ENCODE peak calls at places on chromosomes 3 and 15, in six cellular contexts. D, T, J, B, Y and I are unnamed samples.

GRCh38 chr3:171788546-171789351 is 21.5 kb downstream of the PLD1 start:
- DNase-seq in D (no peak), T (no peak), J (no peak), B (peak; percentile 63), Y (no peak), I (peak; percentile 94)

GRCh38 chr3:58596828-58597518 is 19.8 kb upstream of the FAM107A start:
- DNase-seq in D (no peak), T (no peak), J (no peak), B (no peak), Y (no peak), I (no peak)

GRCh38 chr15:40545457-40545856 is 19.4 kb downstream of the CCDC32 start:
- DNase-seq in D (no peak), T (no peak), J (no peak), B (no peak), Y (peak; percentile 31), I (no peak)

GRCh38 chr3:76776927-76777326 is 263.0 kb upstream of the ROBO2 start:
- DNase-seq in D (no peak), T (no peak), J (no peak), B (no peak), Y (no peak), I (no peak)

GRCh38 chr3:120324185-120324584 is 25.0 kb downstream of the LRRC58 start:
- DNase-seq in D (no peak), T (no peak), J (no peak), B (no peak), Y (no peak), I (peak; percentile 39)

GRCh38 chr3:194265996-194266657 is 85.0 kb downstream of the CPN2 start:
- DNase-seq in D (no peak), T (peak; percentile 30), J (no peak), B (no peak), Y (no peak), I (no peak)

GRCh38 chr3:66314455-66314854 is 93.7 kb downstream of the SLC25A26 start:
- DNase-seq in D (no peak), T (no peak), J (no peak), B (no peak), Y (no peak), I (no peak)

GRCh38 chr3:25820372-25820771 is 30.5 kb downstream of the OXSM start:
- DNase-seq in D (no peak), T (no peak), J (no peak), B (no peak), Y (no peak), I (peak; percentile 99)

GRCh38 chr3:9792405-9793160 is at the start of the genes ARPC4 and TADA3:
- DNase-seq in D (peak; percentile 94), T (peak; percentile 89), J (peak; percentile 94), B (peak; percentile 90), Y (peak; percentile 95), I (peak; percentile 96)

GRCh38 chr15:63360170-63360569 is 21.5 kb downstream of the CA12 start:
- DNase-seq in D (no peak), T (no peak), J (no peak), B (no peak), Y (no peak), I (no peak)

GRCh38 chr3:56219894-56220805 is 248.1 kb downstream of the ERC2 start:
- DNase-seq in D (peak; percentile 65), T (no peak), J (no peak), B (no peak), Y (no peak), I (no peak)

GRCh38 chr3:195401959-195402358 is 40.9 kb downstream of the ACAP2 start:
- DNase-seq in D (peak; percentile 24), T (no peak), J (no peak), B (no peak), Y (no peak), I (no peak)

GRCh38 chr15:70014860-70015490 is 82.7 kb downstream of the TLE3 start:
- DNase-seq in D (no peak), T (peak; percentile 69), J (no peak), B (no peak), Y (no peak), I (no peak)

GRCh38 chr15:74275957-74276356 is 39.8 kb downstream of the CCDC33 start:
- DNase-seq in D (peak; percentile 51), T (no peak), J (peak; percentile 12), B (no peak), Y (peak; percentile 77), I (no peak)
- H2AFZ ChIP-seq in D (no peak overlapping the region), T (no peak overlapping the region), J (no peak overlapping the region), B (no peak overlapping the region), Y (no peak overlapping the region), I (no peak overlapping the region)

GRCh38 chr15:57235186-57235585 is 141.1 kb upstream of the CGNL1 start:
- DNase-seq in D (no peak), T (no peak), J (no peak), B (no peak), Y (no peak), I (no peak)

GRCh38 chr15:57236561-57237281 is 139.6 kb upstream of the CGNL1 start:
- DNase-seq in D (no peak), T (no peak), J (no peak), B (no peak), Y (no peak), I (no peak)

GRCh38 chr15:57234156-57234555 is 142.1 kb upstream of the CGNL1 start:
- DNase-seq in D (no peak), T (no peak), J (no peak), B (no peak), Y (no peak), I (no peak)

GRCh38 chr15:57237282-57237642 is 139.0 kb upstream of the CGNL1 start:
- DNase-seq in D (no peak), T (no peak), J (no peak), B (no peak), Y (no peak), I (no peak)

GRCh38 chr15:57235865-57236264 is 140.4 kb upstream of the CGNL1 start:
- DNase-seq in D (peak; percentile 47), T (no peak), J (no peak), B (no peak), Y (peak; percentile 32), I (peak; percentile 86)
- TF ChIP-seq RAD21 in D (no peak), T (no peak), J (no peak), B (no peak), Y (no peak), I (no peak)

DNA sequence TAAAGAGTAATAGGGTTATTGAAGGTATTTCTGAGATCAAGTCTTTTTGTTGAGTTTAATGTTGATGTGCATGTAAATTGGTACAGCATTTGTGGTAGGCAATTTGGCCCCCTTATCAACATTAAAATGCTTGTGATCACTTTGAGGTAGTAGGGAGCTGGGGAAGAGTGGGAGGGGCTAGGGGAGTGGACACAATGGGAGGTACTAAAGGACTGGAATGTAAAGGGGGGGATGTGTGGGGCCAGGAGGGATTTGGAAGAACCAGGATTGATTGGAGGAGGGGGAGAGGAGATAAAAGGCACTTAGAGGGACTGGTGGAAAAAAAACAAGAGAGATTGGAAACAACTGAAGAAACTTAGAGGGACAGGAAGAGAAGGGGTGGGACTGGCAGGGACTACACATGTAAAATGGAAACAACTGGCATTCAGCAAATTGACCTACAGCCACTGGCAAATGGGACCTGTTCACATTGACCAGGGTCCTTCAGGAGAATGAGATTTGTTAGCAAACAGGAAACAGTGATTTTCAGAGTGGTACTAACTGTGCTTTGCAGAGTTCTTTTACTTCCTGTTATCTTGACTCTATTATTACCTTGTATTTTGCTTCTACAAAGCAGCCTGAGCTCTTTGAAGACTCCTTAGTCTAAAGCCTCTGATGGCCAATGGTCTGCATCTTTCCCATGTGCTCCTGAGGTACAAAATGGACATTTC is 47.8 kb upstream of the ZBTB38 start:
- DNase-seq in D (no peak), T (no peak), J (no peak), B (no peak), Y (no peak), I (no peak)
- H2AFZ ChIP-seq in D (no peak overlapping the region), T (peak overlapping the region; percentile 74), J (peak overlapping the region; percentile 49), B (no peak overlapping the region), Y (peak overlapping the region; percentile 46), I (peak overlapping the region; percentile 6)

DNA sequence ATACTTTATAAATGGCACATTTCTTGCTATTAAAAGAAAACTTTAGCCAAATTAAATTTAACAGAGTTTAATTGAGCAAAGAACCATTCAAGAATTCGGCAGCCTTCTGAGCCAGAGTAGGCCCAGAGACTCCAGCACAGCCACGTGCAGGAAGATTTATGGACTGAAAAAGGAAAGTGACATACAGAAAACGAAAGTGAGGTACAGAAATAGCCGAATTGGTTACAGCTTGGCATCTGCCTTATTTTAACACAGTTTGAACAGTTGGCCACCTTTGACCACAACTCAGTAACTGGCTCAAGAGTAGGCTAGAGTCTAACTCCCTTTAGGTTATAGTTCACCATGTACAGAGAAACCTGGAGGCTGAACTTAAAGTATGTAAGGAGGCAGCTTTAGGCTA is 17.6 kb downstream of the CFAP44 start:
- DNase-seq in D (no peak), T (no peak), J (no peak), B (no peak), Y (no peak), I (no peak)
- TF ChIP-seq RAD21 in D (no peak), T (no peak), J (no peak), B (no peak), Y (no peak), I (no peak)

DNA sequence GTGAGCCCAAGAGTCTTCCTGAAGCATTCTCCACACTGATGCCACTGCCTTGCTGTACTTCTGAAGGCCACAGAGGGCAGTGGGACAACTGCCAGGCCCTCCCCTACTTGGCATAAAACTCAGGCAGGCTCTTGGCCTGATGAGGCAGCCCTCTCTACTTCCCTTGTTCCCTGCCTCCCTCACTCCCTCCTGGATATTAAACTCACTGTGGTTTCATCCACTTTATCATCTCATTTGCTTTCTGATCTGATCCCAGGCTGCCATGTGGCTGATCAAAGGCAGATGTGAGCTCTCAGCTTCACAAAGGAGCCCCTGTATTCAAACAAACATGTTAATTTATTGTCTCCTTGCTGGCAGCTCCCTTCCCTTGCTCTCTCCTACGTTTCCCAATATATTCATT is 533.5 kb downstream of the IGSF11 start:
- DNase-seq in D (peak; percentile 58), T (peak; percentile 52), J (peak; percentile 21), B (peak; percentile 28), Y (no peak), I (no peak)
- H2AFZ ChIP-seq in D (peak overlapping the region; percentile 52), T (peak overlapping the region; percentile 95), J (no peak overlapping the region), B (no peak overlapping the region), Y (no peak overlapping the region), I (no peak overlapping the region)

DNA sequence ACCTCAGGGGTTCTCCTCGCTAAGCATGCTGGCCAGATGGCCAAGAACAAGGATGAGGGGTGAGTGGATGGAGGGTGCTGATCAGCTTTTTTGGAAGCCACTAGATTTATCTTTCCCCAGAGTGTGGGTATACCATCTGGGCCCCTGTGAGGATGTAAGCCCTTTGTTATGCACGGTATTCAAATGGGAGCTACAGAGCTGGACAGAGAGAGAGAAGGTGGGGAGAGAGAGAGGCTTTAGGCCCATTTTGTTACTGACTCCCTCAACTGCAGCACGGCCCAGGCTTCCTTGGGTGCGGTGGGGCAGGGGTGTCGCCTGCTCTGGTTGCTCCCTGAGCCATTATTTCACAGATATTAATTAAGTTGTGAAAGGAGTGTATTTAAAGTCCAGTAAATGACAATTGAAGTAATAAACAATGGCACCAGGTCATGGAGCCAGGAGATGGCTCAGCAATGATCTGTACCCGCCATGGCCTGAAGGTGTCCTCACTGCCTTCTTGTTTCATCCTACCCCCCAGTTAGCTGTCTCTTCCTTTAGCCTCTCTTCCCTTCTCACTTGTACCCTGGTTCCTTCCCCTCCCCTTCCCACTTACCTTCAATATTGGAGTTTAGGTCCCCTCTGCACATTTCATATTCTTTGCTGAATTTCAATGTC is 158.0 kb downstream of the CLSTN2 start:
- DNase-seq in D (peak; percentile 16), T (peak; percentile 46), J (no peak), B (no peak), Y (peak; percentile 11), I (no peak)
- TF ChIP-seq RAD21 in D (peak; percentile 53), T (peak; percentile 68), J (peak; percentile 7), B (no peak), Y (no peak), I (no peak)